ENCODE peak calls at places on chromosome 7, in eight cellular contexts. B, K, C, R, L, F, Z and D are unnamed samples.

GRCh38 chr7:73341877-73342276 is 13.9 kb downstream of the FKBP6 start:
- DNase-seq in C (peak), L (no peak), Z (no peak), K (no peak), R (no peak), B (no peak), F (no peak), D (no peak)

GRCh38 chr7:73871163-73872011 is 10.4 kb downstream of the TMEM270 start:
- DNase-seq in B (no peak), L (no peak), F (no peak), K (no peak), R (no peak), C (no peak), Z (no peak), D (no peak)

GRCh38 chr7:68192941-68193340 is 1196.3 kb downstream of the TYW1 start:
- DNase-seq in B (no peak), L (no peak), C (no peak), Z (no peak), K (no peak), F (no peak), R (no peak), D (no peak)

GRCh38 chr7:109322833-109323232 is 753.2 kb downstream of the DNAJB9 start:
- DNase-seq in C (no peak), L (no peak), F (no peak), K (no peak), R (no peak), B (no peak), Z (no peak), D (no peak)

GRCh38 chr7:2838873-2839578 is 5.1 kb downstream of the GNA12 start:
- DNase-seq in K (no peak), C (no peak), F (no peak), L (no peak), B (no peak), Z (no peak), R (no peak), D (no peak)

GRCh38 chr7:93551931-93552330 is 22.6 kb downstream of the CALCR start:
- DNase-seq in K (no peak), F (no peak), B (no peak), C (no peak), R (no peak), Z (no peak), L (no peak), D (no peak)

GRCh38 chr7:82506702-82507101 is 63.1 kb upstream of the CACNA2D1 start:
- DNase-seq in Z (no peak), R (no peak), L (no peak), C (no peak), B (no peak), F (peak), K (no peak), D (no peak)

GRCh38 chr7:100894860-100895700 is 608 bp downstream of the ACHE start:
- DNase-seq in C (no peak), L (no peak), Z (no peak), B (peak), R (peak), K (peak), F (peak), D (no peak)

GRCh38 chr7:37732253-37732652 is 48.7 kb downstream of the GPR141 start:
- DNase-seq in R (no peak), B (no peak), L (no peak), F (no peak), C (no peak), Z (no peak), K (peak), D (no peak)

GRCh38 chr7:157271315-157271990 is 65.4 kb upstream of the DNAJB6 start:
- DNase-seq in C (no peak), K (no peak), Z (no peak), F (peak), B (no peak), R (no peak), L (no peak), D (no peak)

GRCh38 chr7:131035088-131035770 is 292.4 kb upstream of the MKLN1 start:
- DNase-seq in R (no peak), F (no peak), C (no peak), Z (no peak), L (peak), B (no peak), K (no peak), D (no peak)

GRCh38 chr7:79217468-79217867 is 236.0 kb downstream of the MAGI2 start:
- DNase-seq in B (no peak), C (no peak), L (no peak), K (no peak), F (no peak), R (no peak), Z (no peak), D (no peak)

GRCh38 chr7:39069046-39069445 is 91.3 kb downstream of the POU6F2 start:
- DNase-seq in C (no peak), K (no peak), R (no peak), L (no peak), Z (no peak), F (no peak), B (no peak), D (no peak)

GRCh38 chr7:12289996-12290395 is 78.9 kb downstream of the TMEM106B start:
- DNase-seq in Z (no peak), K (no peak), B (no peak), R (no peak), L (no peak), F (no peak), C (no peak), D (no peak)

GRCh38 chr7:123079021-123079420 is 83.5 kb upstream of the TAS2R16 start:
- DNase-seq in Z (no peak), C (no peak), K (no peak), B (no peak), F (no peak), L (no peak), R (no peak), D (no peak)

GRCh38 chr7:29442146-29442545 is 121.5 kb upstream of the PRR15 start:
- DNase-seq in K (peak), C (no peak), R (no peak), F (no peak), B (no peak), Z (no peak), L (no peak), D (no peak)

GRCh38 chr7:53209129-53209528 is 173.7 kb downstream of the POM121L12 start:
- DNase-seq in R (no peak), Z (no peak), F (no peak), L (no peak), K (no peak), B (no peak), C (no peak), D (no peak)

GRCh38 chr7:20249924-20250323 is 32.7 kb upstream of the MACC1 start:
- DNase-seq in K (no peak), C (no peak), L (no peak), Z (no peak), F (no peak), B (no peak), R (no peak), D (no peak)

GRCh38 chr7:51611937-51612336 is 295.3 kb upstream of the COBL start:
- DNase-seq in C (no peak), B (no peak), L (no peak), K (no peak), Z (no peak), R (no peak), F (no peak), D (no peak)

GRCh38 chr7:44134943-44135628 is 6.0 kb downstream of the MYL7 start:
- DNase-seq in R (no peak), F (no peak), C (no peak), B (no peak), K (no peak), L (no peak), Z (no peak), D (no peak)

GRCh38 chr7:43588477-43589132 is 5.7 kb downstream of the STK17A start:
- DNase-seq in K (no peak), R (no peak), F (no peak), C (no peak), B (no peak), L (no peak), Z (no peak), D (no peak)

GRCh38 chr7:24756545-24756988 is 697 bp downstream of the GSDME start:
- DNase-seq in L (no peak), C (no peak), F (no peak), B (no peak), Z (peak), K (no peak), R (no peak), D (no peak)

GRCh38 chr7:44617225-44617885 is 10.9 kb downstream of the OGDH start:
- DNase-seq in B (no peak), K (no peak), Z (no peak), R (no peak), F (no peak), C (no peak), L (no peak), D (no peak)

GRCh38 chr7:109956916-109957315 is 1134.0 kb upstream of the LRRN3 start:
- DNase-seq in F (no peak), B (no peak), C (no peak), R (no peak), Z (no peak), K (peak), L (no peak), D (no peak)

GRCh38 chr7:97187067-97187466 is 69.6 kb downstream of the SDHAF3 start:
- DNase-seq in B (no peak), K (no peak), R (no peak), L (no peak), C (no peak), Z (no peak), F (no peak), D (no peak)

GRCh38 chr7:157318015-157318706 is 18.6 kb upstream of the DNAJB6 start:
- DNase-seq in K (no peak), L (no peak), R (no peak), B (no peak), F (no peak), C (no peak), Z (no peak), D (no peak)

GRCh38 chr7:78260826-78261225 is 462.3 kb downstream of the PHTF2 start:
- DNase-seq in K (no peak), C (no peak), R (no peak), L (no peak), Z (no peak), F (no peak), B (no peak), D (no peak)

GRCh38 chr7:2471396-2471795 is 4.8 kb downstream of the GRIFIN start:
- DNase-seq in R (peak), K (no peak), F (peak), C (no peak), B (no peak), L (no peak), Z (no peak), D (no peak)

GRCh38 chr7:105677803-105678583 is 96.7 kb upstream of the EFCAB10 start:
- DNase-seq in R (no peak), F (no peak), B (peak), C (no peak), Z (no peak), K (no peak), L (no peak), D (no peak)

GRCh38 chr7:121069346-121070100 is 81.0 kb downstream of the CPED1 start:
- DNase-seq in C (no peak), K (no peak), Z (no peak), R (no peak), L (no peak), F (no peak), B (no peak), D (no peak)

GRCh38 chr7:121395494-121395960 is 581 bp downstream of the FAM3C start:
- DNase-seq in L (no peak), F (no peak), R (no peak), C (peak), K (no peak), B (peak), Z (peak), D (no peak)

GRCh38 chr7:83849135-83849534 is 200.2 kb upstream of the SEMA3E start:
- DNase-seq in C (no peak), L (no peak), F (no peak), R (no peak), Z (no peak), K (no peak), B (no peak), D (no peak)

GRCh38 chr7:44867073-44867990 is 18.0 kb downstream of the PURB start:
- DNase-seq in C (peak), R (no peak), L (no peak), Z (no peak), B (no peak), F (peak), K (no peak), D (peak)

GRCh38 chr7:107284911-107285479 is 116.2 kb downstream of the HBP1 start:
- DNase-seq in R (no peak), C (no peak), K (no peak), Z (no peak), B (no peak), L (no peak), F (no peak), D (no peak)
- H3K27ac ChIP-seq in R (no peak), C (no peak), K (no peak), Z (no peak), B (no peak), L (no peak), F (no peak), D (no peak)

DNA sequence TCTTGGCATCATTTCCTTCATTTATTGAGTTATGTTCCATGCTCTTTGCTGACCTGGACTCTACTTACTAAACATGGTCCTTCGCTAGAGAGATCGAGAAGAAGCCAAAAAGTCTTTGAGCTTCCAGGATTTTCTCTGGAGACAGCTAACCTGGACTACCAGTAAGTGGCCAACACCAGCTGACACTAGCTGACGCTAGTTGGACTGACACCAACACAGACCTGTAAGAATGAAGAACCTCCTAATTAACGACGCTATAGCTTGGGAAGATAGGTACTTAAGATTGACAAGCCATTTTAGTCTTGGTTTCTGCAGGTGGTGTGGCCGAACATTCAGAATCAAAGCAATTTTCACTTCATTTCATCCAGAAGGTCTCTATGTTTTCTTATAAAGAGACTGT is 66.4 kb downstream of the GALNT17 start:
- DNase-seq in R (no peak), L (no peak), B (no peak), F (no peak), C (no peak), Z (no peak), K (no peak), D (no peak)
- H3K27ac ChIP-seq in R (no peak), L (peak), B (no peak), F (no peak), C (no peak), Z (no peak), K (no peak), D (no peak)

DNA sequence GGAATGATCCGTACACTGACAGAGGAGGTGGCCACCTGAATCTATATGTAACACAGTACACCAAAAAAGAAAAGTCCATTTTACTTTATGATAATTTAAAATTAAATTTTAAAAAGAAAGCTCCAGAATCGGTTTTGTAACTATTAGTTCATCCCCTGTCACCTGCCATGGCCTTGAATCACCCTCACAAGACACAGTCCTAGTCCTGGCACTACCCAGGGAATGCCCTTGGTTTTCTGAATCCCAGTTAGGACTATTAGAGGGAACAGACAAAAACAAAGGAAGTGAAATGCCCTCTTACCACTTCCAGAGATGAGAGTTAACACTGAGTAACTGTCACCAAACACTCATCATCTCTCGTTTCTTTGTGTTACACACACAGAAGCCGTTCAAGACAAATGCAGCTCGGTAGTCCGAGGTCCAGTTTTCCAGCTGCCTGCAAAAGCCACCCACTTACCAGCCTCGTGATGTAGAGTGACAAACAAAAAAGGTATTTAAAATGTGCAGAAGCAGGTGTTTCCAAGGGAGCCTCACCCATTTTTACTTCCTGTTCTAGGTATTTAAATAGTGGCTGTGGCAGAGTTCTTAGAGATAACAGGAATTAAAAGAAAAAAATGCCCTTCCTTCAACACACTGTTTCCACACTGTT is 6.1 kb downstream of the PTPRN2 start:
- DNase-seq in R (no peak), Z (no peak), C (no peak), K (no peak), B (no peak), L (no peak), F (peak), D (no peak)
- H3K27ac ChIP-seq in R (peak), Z (no peak), C (no peak), K (no peak), B (no peak), L (no peak), F (no peak), D (no peak)

GRCh38 chr7:5478568-5479045 is 55.0 kb upstream of the TNRC18 start:
- DNase-seq in C (no peak), K (no peak), B (no peak), Z (no peak), L (no peak), F (no peak), R (peak), D (no peak)
- H3K27ac ChIP-seq in C (no peak), K (peak), B (no peak), Z (no peak), L (peak), F (peak), R (no peak), D (no peak)

GRCh38 chr7:149197675-149198074 is 2.3 kb downstream of the ZNF282 start:
- DNase-seq in L (no peak), Z (no peak), B (no peak), R (no peak), C (no peak), K (no peak), F (peak), D (no peak)
- H3K27ac ChIP-seq in L (no peak), Z (no peak), B (no peak), R (no peak), C (no peak), K (no peak), F (no peak), D (no peak)

GRCh38 chr7:1000594-1000935 is 17.6 kb downstream of the CYP2W1 start:
- DNase-seq in L (no peak), B (no peak), C (no peak), Z (no peak), F (no peak), K (no peak), R (no peak), D (no peak)
- H3K27ac ChIP-seq in L (no peak), B (no peak), C (no peak), Z (no peak), F (no peak), K (no peak), R (no peak), D (no peak)

GRCh38 chr7:134723904-134724303 is 55.5 kb upstream of the CALD1 start:
- DNase-seq in K (no peak), C (no peak), L (no peak), Z (no peak), F (no peak), R (no peak), B (no peak), D (no peak)
- H3K27ac ChIP-seq in K (no peak), C (no peak), L (no peak), Z (no peak), F (peak), R (peak), B (no peak), D (no peak)

GRCh38 chr7:112272921-112273561 is 66.5 kb downstream of the ZNF277 start:
- DNase-seq in Z (no peak), L (no peak), K (no peak), F (peak), R (no peak), B (no peak), C (no peak), D (no peak)
- H3K27ac ChIP-seq in Z (no peak), L (no peak), K (no peak), F (no peak), R (no peak), B (no peak), C (no peak), D (no peak)

GRCh38 chr7:47591655-47592572 is 10.0 kb upstream of the TNS3 start:
- DNase-seq in K (no peak), C (peak), R (no peak), Z (no peak), B (no peak), F (no peak), L (no peak), D (no peak)
- H3K27ac ChIP-seq in K (no peak), C (peak), R (no peak), Z (no peak), B (no peak), F (no peak), L (no peak), D (no peak)

DNA sequence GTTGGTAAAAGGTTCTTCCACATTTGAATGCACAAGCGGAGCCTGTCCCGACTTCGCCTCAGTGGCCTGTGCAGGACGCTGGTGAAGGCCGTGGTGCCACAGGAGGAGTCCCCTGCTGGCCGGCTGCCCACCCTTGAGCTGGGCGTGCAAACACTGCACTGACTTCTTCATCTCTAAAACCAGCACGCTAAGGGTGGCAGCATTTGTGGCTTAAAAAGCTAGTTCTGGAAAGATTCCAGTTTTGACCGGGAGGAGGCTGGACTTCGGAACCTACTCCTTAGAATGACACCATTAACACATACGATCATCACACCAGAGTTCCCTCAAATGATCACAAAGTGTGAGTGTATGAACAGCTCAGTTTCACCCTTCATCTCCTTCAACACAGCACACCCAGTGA is 102.4 kb downstream of the SMURF1 start:
- DNase-seq in F (no peak), R (no peak), C (no peak), L (no peak), Z (no peak), B (no peak), K (no peak), D (no peak)
- H3K27ac ChIP-seq in F (no peak), R (peak), C (no peak), L (no peak), Z (peak), B (no peak), K (no peak), D (no peak)